ENCODE peak calls at places on chromosomes 13 and 19, in eight cellular contexts. Y is AG20443; C is hepatic stellate cell; R is stimulated activated naive CD8-positive, alpha-beta T cell treated with anti-CD3 and anti-CD28 coated beads, Interleukin-15, Interleukin-2, amounts not matched to agents 100 U/mL and 50 U/mL, for 24 hours; W is lung microvascular endothelial cell; B is transverse colon; O is adrenal gland; X is SK-MEL-5. E is an unnamed sample.
A peak's percentile ranks its signal among the peaks of the same experiment; 100 is the strongest.

GRCh38 chr13:92224052-92224821 is 825.8 kb downstream of the GPC5 start:
- DNase-seq in Y (peak; percentile 42), C (no peak), O (no peak), R (no peak), X (no peak), W (no peak), B (no peak), E (no peak)

GRCh38 chr13:105220886-105221285 is 1314.6 kb downstream of the EFNB2 start:
- DNase-seq in X (no peak), R (no peak), B (no peak), Y (no peak), C (no peak), W (no peak), O (no peak), E (no peak)

GRCh38 chr13:21330126-21330861 is 128.8 kb downstream of the ZDHHC20 start:
- DNase-seq in W (no peak), R (no peak), X (no peak), C (no peak), O (no peak), B (no peak), Y (no peak), E (no peak)

GRCh38 chr13:46559272-46559805 is 6.4 kb downstream of the LRCH1 start:
- DNase-seq in C (no peak), W (peak; percentile 10), Y (no peak), R (no peak), X (no peak), B (no peak), O (no peak), E (no peak)

GRCh38 chr13:44117351-44117750 is 237.6 kb downstream of the LACC1 start:
- DNase-seq in O (no peak), W (peak; percentile 46), B (no peak), C (no peak), X (no peak), R (no peak), Y (peak; percentile 13), E (no peak)

GRCh38 chr19:40431698-40432097 is 5.9 kb upstream of the SERTAD1 start:
- DNase-seq in X (no peak), Y (no peak), C (no peak), O (no peak), W (no peak), B (no peak), R (no peak), E (no peak)

GRCh38 chr19:19485998-19486290 is 29.4 kb downstream of the TSSK6 start:
- DNase-seq in Y (no peak), B (no peak), C (no peak), R (no peak), O (no peak), W (no peak), X (no peak), E (no peak)

GRCh38 chr19:46606681-46607440 is 5.7 kb downstream of the CALM3 start:
- DNase-seq in X (no peak), C (peak; percentile 3), B (peak; percentile 4), Y (no peak), R (no peak), W (no peak), O (no peak), E (no peak)

GRCh38 chr13:33184530-33184929 is 101.0 kb downstream of the STARD13 start:
- DNase-seq in X (no peak), O (no peak), W (no peak), R (no peak), Y (no peak), B (no peak), C (no peak), E (no peak)

GRCh38 chr19:38062959-38063786 is 156.2 kb downstream of the SIPA1L3 start:
- DNase-seq in B (no peak), C (no peak), X (peak; percentile 54), O (no peak), W (peak; percentile 59), Y (peak; percentile 12), R (no peak), E (no peak)

GRCh38 chr19:31312629-31313244 is 36.5 kb downstream of the TSHZ3 start:
- DNase-seq in C (no peak), B (no peak), X (no peak), R (no peak), Y (no peak), O (no peak), W (no peak), E (no peak)

GRCh38 chr13:71046360-71047079 is 820.5 kb downstream of the DACH1 start:
- DNase-seq in O (no peak), W (no peak), R (no peak), C (no peak), X (no peak), B (no peak), Y (no peak), E (no peak)

GRCh38 chr13:23421596-23421995 is 11.9 kb downstream of the SACS start:
- DNase-seq in R (no peak), X (no peak), O (no peak), W (no peak), B (no peak), C (no peak), Y (no peak), E (no peak)

GRCh38 chr13:40790232-40790631 is 821 bp downstream of the SLC25A15 start:
- DNase-seq in O (no peak), W (no peak), B (no peak), C (no peak), X (no peak), R (no peak), Y (no peak), E (no peak)

GRCh38 chr19:46495789-46496099 is at the start of gene PNMA8B:
- DNase-seq in C (no peak), O (peak; percentile 95), Y (peak; percentile 78), W (peak; percentile 28), B (no peak), X (no peak), R (peak; percentile 37), E (no peak)

GRCh38 chr19:9065457-9066014 is 21.3 kb upstream of the OR1M1 start:
- DNase-seq in X (no peak), B (no peak), C (no peak), Y (no peak), O (no peak), W (no peak), R (no peak), E (no peak)

E was measured in pulmonary artery endothelial cell.